ENCODE peak calls at places on chromosomes 3 and 15, in nine cellular contexts. F is cardiac muscle cell, H is bronchial epithelial cell, O is lower lobe of right lung, Q is IMR-90, K is spleen, E is GM20000, Z is fibroblast of mammary gland, M is AG04450. A is an unnamed sample.

GRCh38 chr3:42729404-42730145 is 27.0 kb upstream of the HHATL start:
- DNase-seq in F (no peak), H (no peak), O (no peak), Q (no peak), K (no peak), E (no peak), Z (no peak), M (no peak), A (no peak)

GRCh38 chr3:155704771-155705559 is 39.9 kb downstream of the PLCH1 start:
- DNase-seq in F (no peak), H (peak; percentile 20), O (no peak), Q (peak; percentile 14), K (no peak), E (no peak), Z (no peak), M (no peak), A (no peak)

GRCh38 chr3:63791974-63792373 is 27.1 kb upstream of the C3orf49 start:
- DNase-seq in F (no peak), H (peak; percentile 78), O (no peak), Q (peak; percentile 53), K (no peak), E (no peak), Z (peak; percentile 80), M (no peak), A (no peak)

GRCh38 chr3:189792046-189792929 is 161.1 kb downstream of the TP63 start:
- DNase-seq in F (no peak), H (peak; percentile 65), O (no peak), Q (no peak), K (no peak), E (no peak), Z (no peak), M (no peak), A (no peak)

GRCh38 chr3:128486692-128487537 is 6.1 kb downstream of the GATA2 start:
- DNase-seq in F (peak; percentile 63), H (no peak), O (peak; percentile 46), Q (peak; percentile 41), K (peak; percentile 75), E (no peak), Z (no peak), M (no peak), A (no peak)

GRCh38 chr15:58805095-58805494 is 34.0 kb downstream of the MINDY2 start:
- DNase-seq in F (no peak), H (no peak), O (no peak), Q (peak; percentile 23), K (no peak), E (no peak), Z (peak; percentile 22), M (no peak), A (no peak)

GRCh38 chr3:8238434-8238833 is 263.2 kb upstream of the LMCD1 start:
- DNase-seq in F (no peak), H (no peak), O (no peak), Q (no peak), K (no peak), E (no peak), Z (no peak), M (no peak), A (no peak)

GRCh38 chr15:68029959-68030358 is 24.2 kb upstream of the PIAS1 start:
- DNase-seq in F (no peak), H (no peak), O (no peak), Q (no peak), K (no peak), E (no peak), Z (no peak), M (no peak), A (no peak)

GRCh38 chr15:65818927-65819562 is 27.0 kb upstream of the DENND4A start:
- DNase-seq in F (no peak), H (no peak), O (no peak), Q (peak; percentile 25), K (no peak), E (peak; percentile 64), Z (no peak), M (no peak), A (no peak)
- TF ChIP-seq CTCF in F (no peak), H (no peak), O (no peak), Q (no peak), K (no peak), E (no peak), Z (no peak), M (no peak), A (no peak)

DNA sequence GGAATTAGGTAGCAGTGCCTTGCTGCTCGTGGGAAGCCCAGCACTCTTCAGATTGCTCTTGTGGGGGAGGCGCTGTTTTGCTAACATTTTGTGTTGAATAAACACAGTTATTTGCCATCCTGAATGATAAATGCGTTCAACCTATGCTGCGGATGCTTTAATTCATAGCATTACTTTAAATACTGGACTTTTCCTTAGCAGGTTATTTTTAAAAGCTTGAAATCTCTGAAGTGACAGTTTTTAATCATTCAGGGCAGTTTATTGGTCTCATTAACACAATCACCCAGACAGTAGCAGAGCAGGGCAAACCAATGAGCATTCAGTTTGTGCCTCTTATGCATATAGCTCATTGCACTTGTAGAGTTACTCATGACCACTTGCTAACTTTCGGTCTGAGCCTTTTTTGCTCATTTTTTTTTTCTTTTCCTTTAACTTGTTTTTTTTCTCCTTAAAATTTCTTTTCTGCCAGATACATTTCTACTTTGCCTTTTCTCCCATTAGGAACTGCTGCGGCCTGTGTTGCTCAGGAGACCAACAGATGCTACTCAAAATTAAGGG is 5.2 kb downstream of the CACNA2D3 start:
- DNase-seq in F (no peak), H (no peak), O (no peak), Q (no peak), K (no peak), E (no peak), Z (no peak), M (no peak), A (no peak)
- TF ChIP-seq CTCF in F (no peak), H (no peak), O (no peak), Q (no peak), K (no peak), E (no peak), Z (no peak), M (no peak), A (no peak)

GRCh38 chr3:177979684-177980083 is 556.6 kb upstream of the KCNMB2 start:
- DNase-seq in F (no peak), H (no peak), O (no peak), Q (no peak), K (no peak), E (no peak), Z (no peak), M (no peak), A (no peak)

GRCh38 chr3:177978948-177979347 is 557.3 kb upstream of the KCNMB2 start:
- DNase-seq in F (no peak), H (no peak), O (no peak), Q (no peak), K (no peak), E (no peak), Z (no peak), M (no peak), A (no peak)

GRCh38 chr3:177973241-177973840 is 562.9 kb upstream of the KCNMB2 start:
- DNase-seq in F (no peak), H (peak; percentile 88), O (no peak), Q (peak; percentile 59), K (no peak), E (no peak), Z (peak; percentile 43), M (no peak), A (no peak)

GRCh38 chr3:177981576-177981975 is 554.7 kb upstream of the KCNMB2 start:
- DNase-seq in F (no peak), H (no peak), O (no peak), Q (no peak), K (no peak), E (no peak), Z (no peak), M (no peak), A (no peak)

DNA sequence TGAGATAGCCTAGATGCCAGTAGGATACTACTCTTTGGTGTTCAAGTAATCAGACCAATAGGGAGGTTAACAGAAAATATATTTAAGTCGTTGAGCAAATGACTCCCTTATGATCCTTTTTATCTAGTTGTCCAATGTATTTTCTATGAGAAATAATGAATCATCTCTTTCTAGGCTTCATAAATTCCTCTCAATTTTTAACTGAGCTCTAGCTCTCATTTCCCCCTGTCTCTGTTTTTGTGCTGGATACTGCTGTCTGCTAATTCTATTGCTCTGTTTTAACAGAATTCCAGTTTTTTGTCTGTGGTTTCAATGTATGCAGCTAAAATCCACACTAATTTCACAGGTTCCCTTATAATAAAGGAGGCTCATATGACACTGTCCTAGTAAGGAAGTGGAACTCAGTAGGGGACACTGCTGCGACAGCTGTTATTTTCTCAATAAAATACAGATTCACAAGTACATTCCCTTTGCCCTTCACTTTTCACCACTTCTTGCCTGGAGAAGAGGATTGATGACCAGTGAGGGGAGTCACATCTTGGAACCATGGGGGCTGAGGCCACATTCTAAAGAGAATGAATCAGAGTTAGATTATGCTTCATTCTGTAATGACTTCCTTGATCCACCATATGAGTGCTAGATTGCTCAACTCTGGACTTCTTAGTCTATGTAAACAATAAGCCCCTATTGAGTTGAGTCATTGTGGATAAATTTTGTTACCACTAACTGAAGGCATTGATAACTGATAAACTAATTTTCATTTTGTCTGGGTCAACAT is 558.7 kb upstream of the KCNMB2 start:
- DNase-seq in F (no peak), H (peak; percentile 91), O (no peak), Q (peak; percentile 96), K (no peak), E (no peak), Z (peak; percentile 97), M (peak; percentile 74), A (no peak)
- TF ChIP-seq CTCF in F (no peak), H (no peak), O (no peak), Q (no peak), K (no peak), E (no peak), Z (no peak), M (no peak), A (no peak)

GRCh38 chr3:110419571-110419970 is 652.0 kb upstream of the NECTIN3 start:
- DNase-seq in F (no peak), H (no peak), O (no peak), Q (no peak), K (no peak), E (no peak), Z (no peak), M (no peak), A (no peak)

GRCh38 chr3:110423276-110423675 is 648.3 kb upstream of the NECTIN3 start:
- DNase-seq in F (no peak), H (no peak), O (no peak), Q (no peak), K (no peak), E (no peak), Z (no peak), M (no peak), A (no peak)

GRCh38 chr3:110420158-110420641 is 651.4 kb upstream of the NECTIN3 start:
- DNase-seq in F (no peak), H (peak; percentile 73), O (no peak), Q (peak; percentile 90), K (no peak), E (no peak), Z (peak; percentile 86), M (peak; percentile 55), A (no peak)

GRCh38 chr3:110414851-110415250 is 656.8 kb upstream of the NECTIN3 start:
- DNase-seq in F (no peak), H (peak; percentile 87), O (no peak), Q (peak; percentile 88), K (no peak), E (no peak), Z (peak; percentile 85), M (peak; percentile 41), A (no peak)

DNA sequence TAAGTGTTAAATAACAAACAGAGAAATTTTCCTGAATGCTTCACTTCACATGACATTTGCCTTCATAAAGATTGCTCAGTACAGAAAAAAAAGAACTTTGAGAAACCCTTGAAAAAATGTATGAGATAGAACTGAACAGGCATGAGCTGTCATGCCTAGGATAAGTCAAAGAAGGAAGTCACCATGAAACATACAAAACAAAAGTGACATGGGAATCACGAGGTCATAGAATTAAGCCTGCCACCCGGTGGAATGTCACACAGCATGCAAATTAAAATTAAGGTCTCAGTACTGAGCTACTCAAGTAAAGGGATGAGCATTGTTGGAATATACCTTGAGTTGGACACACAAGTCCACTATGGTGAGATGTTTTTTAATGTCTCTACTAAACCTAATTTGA is 652.5 kb upstream of the NECTIN3 start:
- DNase-seq in F (no peak), H (peak; percentile 21), O (no peak), Q (no peak), K (no peak), E (no peak), Z (no peak), M (no peak), A (no peak)
- TF ChIP-seq CTCF in F (no peak), H (no peak), O (no peak), Q (no peak), K (no peak), E (no peak), Z (no peak), M (no peak), A (no peak)